ENCODE peak calls at places on chromosomes 7 and 10, in nine cellular contexts. R is endothelial cell, V is GM13976, Y is MCF 10A, U is cardiac muscle cell, I is kidney epithelial cell, W is A549, F is heart right ventricle, H is breast epithelium. O is an unnamed sample.

GRCh38 chr10:116146374-116146773 is 126.6 kb downstream of the GFRA1 start:
- DNase-seq in R (no peak), H (no peak), W (no peak), I (no peak), F (no peak), U (peak; percentile 5), V (no peak), Y (peak; percentile 47), O (no peak)

GRCh38 chr7:40237731-40238130 is 102.9 kb downstream of the SUGCT start:
- DNase-seq in H (no peak), I (no peak), U (no peak), V (no peak), Y (no peak), R (no peak), F (no peak), W (no peak), O (no peak)

GRCh38 chr7:134702366-134703240 is 56.0 kb downstream of the BPGM start:
- DNase-seq in W (no peak), I (no peak), Y (no peak), F (no peak), H (no peak), R (no peak), V (no peak), U (no peak), O (no peak)

GRCh38 chr10:51073461-51074237 is 638 bp upstream of the PRKG1 start:
- DNase-seq in U (peak; percentile 47), W (no peak), F (peak; percentile 21), Y (no peak), V (peak; percentile 42), R (peak; percentile 23), H (peak; percentile 48), I (no peak), O (peak; percentile 35)

GRCh38 chr7:75830978-75831377 is 17.4 kb upstream of the CCL24 start:
- DNase-seq in H (no peak), F (no peak), U (no peak), V (no peak), R (no peak), Y (no peak), I (no peak), W (no peak), O (no peak)

GRCh38 chr10:87842220-87842641 is 21.1 kb downstream of the KLLN start:
- DNase-seq in Y (peak; percentile 89), U (no peak), H (no peak), W (peak; percentile 96), V (no peak), F (no peak), R (no peak), I (peak; percentile 87), O (no peak)

GRCh38 chr7:93036807-93037206 is 81.0 kb downstream of the SAMD9 start:
- DNase-seq in V (peak; percentile 46), Y (peak; percentile 38), W (no peak), F (no peak), R (no peak), H (no peak), I (no peak), U (no peak), O (peak; percentile 86)

GRCh38 chr7:50953820-50954219 is 171.1 kb upstream of the GRB10 start:
- DNase-seq in U (no peak), W (no peak), H (no peak), F (no peak), Y (peak; percentile 87), V (no peak), R (no peak), I (peak; percentile 60), O (no peak)

GRCh38 chr10:120184547-120185337 is 272.3 kb upstream of the PLPP4 start:
- DNase-seq in Y (no peak), I (no peak), H (no peak), F (no peak), U (no peak), W (no peak), V (no peak), R (no peak), O (no peak)

DNA sequence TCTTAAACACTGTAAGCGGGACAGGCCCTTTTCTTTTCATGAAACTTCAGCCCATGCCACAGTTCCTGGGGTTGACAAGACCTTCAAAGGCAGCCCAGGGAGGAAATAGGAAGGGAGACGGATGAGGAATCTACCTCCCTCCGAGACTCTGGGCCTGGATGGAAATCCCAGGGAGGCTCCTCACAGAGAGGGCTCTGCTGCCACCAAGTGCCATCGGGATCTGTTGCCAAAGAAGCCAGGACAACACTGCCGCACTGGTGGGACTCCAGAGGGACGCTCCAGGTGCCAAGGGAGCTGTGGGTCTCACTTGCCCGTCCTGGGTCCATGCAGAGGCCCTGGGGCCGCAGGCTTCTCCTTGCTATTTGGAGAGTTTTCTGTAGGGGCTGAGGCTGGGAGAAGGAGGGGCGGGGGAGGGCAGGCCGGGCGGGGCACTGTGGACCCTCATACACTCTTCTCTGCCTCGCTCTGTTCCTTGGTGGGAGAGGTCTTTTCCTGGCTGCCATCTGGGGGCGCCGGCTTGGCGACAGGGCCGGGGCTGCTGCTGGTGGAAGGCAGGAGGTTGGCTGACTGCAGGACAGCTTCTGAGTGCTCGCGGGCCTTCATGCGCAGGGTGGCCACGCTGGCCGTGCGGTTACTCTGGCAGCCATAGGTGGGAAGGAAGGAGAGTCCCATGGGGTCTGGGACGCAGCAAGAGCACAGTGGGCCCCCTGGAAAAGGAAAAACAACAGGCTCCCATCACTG is 30.0 kb downstream of the DRGX start:
- DNase-seq in H (no peak), V (no peak), U (peak; percentile 10), I (no peak), F (no peak), Y (no peak), W (no peak), R (peak; percentile 40), O (no peak)
- TF ChIP-seq CTCF in H (no peak), V (peak; percentile 10), U (no peak), I (no peak), F (peak; percentile 22), Y (no peak), W (no peak), R (no peak), O (no peak)

GRCh38 chr7:45984386-45985295 is 63.6 kb upstream of the IGFBP3 start:
- DNase-seq in F (no peak), I (no peak), W (peak; percentile 44), R (no peak), Y (peak; percentile 7), U (no peak), H (no peak), V (no peak), O (peak; percentile 52)
- TF ChIP-seq CTCF in F (peak; percentile 40), I (peak; percentile 5), W (no peak), R (no peak), Y (no peak), U (no peak), H (no peak), V (no peak), O (peak; percentile 41)

GRCh38 chr7:2520131-2520807 is 695 bp downstream of the LFNG start:
- DNase-seq in W (peak; percentile 55), U (peak; percentile 23), F (no peak), I (no peak), H (no peak), V (no peak), Y (peak; percentile 30), R (no peak), O (no peak)
- TF ChIP-seq CTCF in W (no peak), U (no peak), F (no peak), I (peak; percentile 22), H (no peak), V (no peak), Y (no peak), R (no peak), O (no peak)

GRCh38 chr7:25720427-25720826 is 431.6 kb upstream of the NFE2L3 start:
- DNase-seq in F (no peak), R (no peak), H (no peak), V (peak; percentile 18), I (no peak), Y (peak; percentile 19), U (no peak), W (peak; percentile 16), O (no peak)
- TF ChIP-seq CTCF in F (peak; percentile 12), R (peak; percentile 56), H (no peak), V (no peak), I (peak; percentile 55), Y (peak; percentile 41), U (peak; percentile 31), W (peak; percentile 25), O (peak; percentile 45)

GRCh38 chr10:69009360-69009759 is 20.8 kb downstream of the KIFBP start:
- DNase-seq in R (no peak), I (no peak), H (no peak), U (no peak), F (no peak), Y (no peak), W (no peak), V (no peak), O (no peak)

GRCh38 chr10:69007260-69007659 is 18.7 kb downstream of the KIFBP start:
- DNase-seq in F (no peak), H (no peak), R (no peak), I (no peak), W (no peak), V (no peak), Y (no peak), U (no peak), O (no peak)

GRCh38 chr10:69005704-69006103 is 17.1 kb downstream of the KIFBP start:
- DNase-seq in F (no peak), W (no peak), U (no peak), H (no peak), V (no peak), Y (no peak), R (no peak), I (no peak), O (no peak)

GRCh38 chr10:69010151-69010640 is 21.6 kb downstream of the KIFBP start:
- DNase-seq in I (no peak), Y (no peak), H (no peak), V (no peak), F (no peak), W (no peak), R (no peak), U (no peak), O (no peak)

DNA sequence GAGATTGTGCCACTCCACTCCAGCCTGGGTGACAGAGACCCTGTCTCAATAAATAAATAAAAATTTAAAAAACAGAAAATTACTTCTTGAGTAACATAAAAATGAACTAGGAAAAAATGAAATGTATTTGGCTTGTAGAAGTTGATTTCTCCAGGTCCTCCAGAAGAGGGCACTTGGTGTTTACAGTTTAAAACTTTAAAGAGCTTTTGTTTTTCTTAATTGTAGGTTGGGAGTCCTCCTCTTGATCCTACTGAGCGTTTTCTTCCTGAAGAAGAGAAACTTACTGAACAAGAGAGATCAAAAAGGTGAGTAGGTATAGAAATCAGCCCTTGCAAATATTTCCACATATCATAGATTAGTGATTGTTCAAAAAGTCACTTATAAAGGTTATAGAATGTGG is 16.2 kb downstream of the KIFBP start:
- DNase-seq in W (peak; percentile 47), V (peak; percentile 52), Y (peak; percentile 47), R (no peak), I (no peak), U (no peak), F (no peak), H (no peak), O (peak; percentile 50)
- TF ChIP-seq CTCF in W (peak; percentile 83), V (peak; percentile 41), Y (peak; percentile 57), R (peak; percentile 46), I (peak; percentile 45), U (peak; percentile 55), F (peak; percentile 63), H (no peak), O (peak; percentile 49)

GRCh38 chr10:24360286-24361127 is 151.6 kb downstream of the KIAA1217 start:
- DNase-seq in F (peak; percentile 62), I (no peak), Y (peak; percentile 87), H (peak; percentile 84), U (peak; percentile 74), V (peak; percentile 59), R (peak; percentile 70), W (peak; percentile 64), O (peak; percentile 56)
- TF ChIP-seq CTCF in F (peak; percentile 77), I (peak; percentile 82), Y (peak; percentile 71), H (peak; percentile 73), U (peak; percentile 77), V (peak; percentile 66), R (peak; percentile 61), W (peak; percentile 61), O (peak; percentile 71)

O was measured in MM.1S.